ENCODE peak calls at places on chromosomes 13 and 19, in five cellular contexts. One of them, this sample, is unnamed.

GRCh38 chr19:30063184-30064020 is 121.4 kb downstream of the URI1 start:
- DNase-seq in GDM1: no peak
- DNase-seq in activated T-helper 1 cell treated with Interleukin-2 at 50 U/mL for 16 hours: no peak
- DNase-seq in MV-4-11: no peak
- DNase-seq in pons: no peak
- DNase-seq in this sample: no peak

GRCh38 chr13:42832341-42833153 is 51.2 kb downstream of the FAM216B start:
- DNase-seq in GDM1: peak
- DNase-seq in activated T-helper 1 cell treated with Interleukin-2 at 50 U/mL for 16 hours: no peak
- DNase-seq in MV-4-11: peak
- DNase-seq in pons: no peak
- DNase-seq in this sample: peak

GRCh38 chr19:19588546-19588945 is 29.9 kb downstream of the PBX4 start:
- DNase-seq in GDM1: no peak
- DNase-seq in activated T-helper 1 cell treated with Interleukin-2 at 50 U/mL for 16 hours: no peak
- DNase-seq in MV-4-11: no peak
- DNase-seq in pons: no peak
- DNase-seq in this sample: no peak

GRCh38 chr13:95222733-95223018 is 78.6 kb downstream of the ABCC4 start:
- DNase-seq in GDM1: no peak
- DNase-seq in activated T-helper 1 cell treated with Interleukin-2 at 50 U/mL for 16 hours: no peak
- DNase-seq in MV-4-11: peak
- DNase-seq in pons: no peak
- DNase-seq in this sample: no peak

GRCh38 chr19:8307400-8307964 is 676 bp downstream of the CD320 start:
- DNase-seq in GDM1: no peak
- DNase-seq in activated T-helper 1 cell treated with Interleukin-2 at 50 U/mL for 16 hours: no peak
- DNase-seq in MV-4-11: no peak
- DNase-seq in pons: no peak
- DNase-seq in this sample: no peak

GRCh38 chr19:14059093-14059480 is 2.8 kb downstream of the PALM3 start:
- DNase-seq in GDM1: no peak
- DNase-seq in activated T-helper 1 cell treated with Interleukin-2 at 50 U/mL for 16 hours: no peak
- DNase-seq in MV-4-11: no peak
- DNase-seq in pons: no peak
- DNase-seq in this sample: no peak

GRCh38 chr19:19447536-19448237 is 42.2 kb downstream of the GATAD2A start:
- DNase-seq in GDM1: no peak
- DNase-seq in activated T-helper 1 cell treated with Interleukin-2 at 50 U/mL for 16 hours: peak
- DNase-seq in MV-4-11: peak
- DNase-seq in pons: no peak
- DNase-seq in this sample: no peak

GRCh38 chr13:107586216-107586615 is 629.1 kb downstream of the LIG4 start:
- DNase-seq in GDM1: no peak
- DNase-seq in activated T-helper 1 cell treated with Interleukin-2 at 50 U/mL for 16 hours: no peak
- DNase-seq in MV-4-11: no peak
- DNase-seq in pons: no peak
- DNase-seq in this sample: no peak

GRCh38 chr19:42487798-42488178 is 40.5 kb downstream of the CEACAM1 start:
- DNase-seq in GDM1: no peak
- DNase-seq in activated T-helper 1 cell treated with Interleukin-2 at 50 U/mL for 16 hours: no peak
- DNase-seq in MV-4-11: no peak
- DNase-seq in pons: no peak
- DNase-seq in this sample: no peak